ENCODE peak calls at places on chromosomes 7 and 10, in nine cellular contexts. J is CD8-positive, alpha-beta memory T cell; B is activated T-helper 1 cell treated with anti-CD3 and anti-CD28 coated beads, Interleukin-2, amount 50 U/mL, for 16 hours; O is putamen; L is H9; C is DMS153; G is stimulated activated CD8-positive, alpha-beta memory T cell treated with anti-CD3 and anti-CD28 coated beads, Interleukin-2, amount 100 ng/mL, for 48 hours; H is activated CD8-positive, alpha-beta memory T cell treated with anti-CD3 and anti-CD28 coated beads for 24 hours; X is Right ventricle myocardium inferior. M is an unnamed sample.

GRCh38 chr10:13792011-13792410 is 205.2 kb downstream of the PRPF18 start:
- DNase-seq in J (no peak), B (no peak), O (no peak), L (no peak), C (no peak), G (no peak), H (no peak), X (peak; percentile 82), M (no peak)

GRCh38 chr10:1043532-1043995 is 5.4 kb downstream of the IDI1 start:
- DNase-seq in J (peak; percentile 38), B (no peak), O (no peak), L (no peak), C (no peak), G (no peak), H (no peak), X (peak; percentile 80), M (no peak)

GRCh38 chr7:130994378-130995115 is 260.5 kb upstream of the KLF14 start:
- DNase-seq in J (no peak), B (no peak), O (peak; percentile 83), L (no peak), C (no peak), G (no peak), H (peak; percentile 56), X (peak; percentile 67), M (no peak)

GRCh38 chr7:2853147-2853546 is 9.0 kb upstream of the GNA12 start:
- DNase-seq in J (no peak), B (no peak), O (no peak), L (no peak), C (no peak), G (no peak), H (no peak), X (no peak), M (no peak)

GRCh38 chr10:17580853-17581252 is 36.3 kb downstream of the HACD1 start:
- DNase-seq in J (no peak), B (no peak), O (no peak), L (no peak), C (no peak), G (no peak), H (no peak), X (no peak), M (no peak)

GRCh38 chr10:97475936-97476594 is 22.2 kb downstream of the MMS19 start:
- DNase-seq in J (no peak), B (no peak), O (no peak), L (no peak), C (no peak), G (no peak), H (peak; percentile 9), X (no peak), M (no peak)

GRCh38 chr7:32462966-32463365 is 27.2 kb downstream of the LSM5 start:
- DNase-seq in J (no peak), B (no peak), O (no peak), L (no peak), C (peak; percentile 42), G (no peak), H (no peak), X (no peak), M (no peak)

GRCh38 chr10:77175631-77176222 is 461.9 kb downstream of the KCNMA1 start:
- DNase-seq in J (no peak), B (no peak), O (no peak), L (no peak), C (no peak), G (no peak), H (no peak), X (no peak), M (no peak)

M was measured in retinal pigment epithelial cell.